ENCODE peak calls at places on chromosomes 11 and 22, in nine cellular contexts. N is A549, V is GM12878, Q is SK-N-SH, U is HCT116, T is K562, M is Panc1, J is HepG2, C is HL-60. S is an unnamed sample.
A peak's percentile ranks its signal among the peaks of the same experiment; 100 is the strongest.

GRCh38 chr11:65639623-65640482 is 2.0 kb downstream of the SIPA1 start:
- DNase-seq in N (no peak), V (peak; percentile 91), T (no peak), U (no peak), M (no peak), Q (no peak), J (no peak), C (peak; percentile 85), S (no peak)

GRCh38 chr11:109320595-109320994 is 101.4 kb upstream of the C11orf87 start:
- DNase-seq in V (no peak), U (peak; percentile 57), Q (no peak), T (no peak), M (no peak), N (no peak), J (no peak), C (no peak), S (no peak)

GRCh38 chr11:49303080-49303479 is 94.7 kb upstream of the FOLH1 start:
- DNase-seq in N (no peak), T (no peak), U (no peak), V (no peak), C (no peak), M (no peak), J (no peak), Q (no peak), S (no peak)

GRCh38 chr11:63369971-63370588 is 495 bp downstream of the SLC22A9 start:
- DNase-seq in J (no peak), Q (no peak), C (no peak), U (no peak), N (no peak), M (no peak), T (no peak), V (no peak), S (no peak)

GRCh38 chr22:37334859-37335818 is 52.8 kb downstream of the CYTH4 start:
- DNase-seq in Q (peak; percentile 82), N (no peak), V (no peak), M (no peak), U (no peak), J (no peak), C (no peak), T (no peak), S (peak; percentile 79)

GRCh38 chr11:35138606-35138948 is 394 bp upstream of the CD44 start:
- DNase-seq in U (no peak), J (no peak), C (no peak), M (no peak), N (peak; percentile 51), V (no peak), Q (no peak), T (no peak), S (peak; percentile 68)

GRCh38 chr11:30786392-30787120 is 200.4 kb upstream of the MPPED2 start:
- DNase-seq in T (no peak), M (no peak), N (no peak), Q (no peak), C (no peak), J (peak; percentile 1), U (no peak), V (no peak), S (no peak)

GRCh38 chr11:122209619-122210377 is 93.8 kb upstream of the BLID start:
- DNase-seq in Q (peak; percentile 41), V (no peak), J (no peak), M (no peak), N (no peak), U (no peak), T (no peak), C (no peak), S (no peak)

GRCh38 chr11:30549565-30549964 is 36.6 kb downstream of the MPPED2 start:
- DNase-seq in J (no peak), C (no peak), N (no peak), U (no peak), V (no peak), T (no peak), Q (no peak), M (no peak), S (no peak)

GRCh38 chr22:43750751-43751150 is 61.4 kb downstream of the EFCAB6 start:
- DNase-seq in C (no peak), Q (no peak), T (no peak), V (peak; percentile 32), U (no peak), M (no peak), J (no peak), N (no peak), S (no peak)
- TF ChIP-seq REST in C (no peak), Q (no peak), T (no peak), V (no peak), U (no peak), M (no peak), J (no peak), N (no peak), S (no peak)

DNA sequence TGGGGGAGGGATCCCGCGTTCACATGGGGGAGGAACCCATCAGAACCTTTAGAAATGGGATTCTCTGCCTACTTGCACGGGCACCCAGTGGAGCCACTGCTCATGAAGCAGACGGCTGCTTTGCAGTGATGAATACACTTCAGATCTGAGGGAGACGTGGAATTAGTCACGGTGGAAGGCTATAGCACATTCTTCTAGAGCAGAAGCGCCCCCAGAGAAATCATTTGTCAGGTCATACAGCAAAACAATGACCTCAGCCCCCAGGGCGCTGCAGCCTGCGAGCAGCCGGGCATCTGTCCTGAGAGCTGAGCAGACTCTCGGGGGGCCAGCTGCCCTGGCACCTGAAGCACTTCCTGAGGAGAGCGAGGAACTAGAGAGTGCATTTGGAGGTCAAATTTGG is 12.7 kb downstream of the TP53AIP1 start:
- DNase-seq in V (no peak), J (no peak), T (no peak), C (no peak), Q (no peak), M (no peak), U (no peak), N (no peak), S (no peak)
- TF ChIP-seq REST in V (no peak), J (no peak), T (no peak), C (no peak), Q (no peak), M (no peak), U (no peak), N (no peak), S (no peak)

DNA sequence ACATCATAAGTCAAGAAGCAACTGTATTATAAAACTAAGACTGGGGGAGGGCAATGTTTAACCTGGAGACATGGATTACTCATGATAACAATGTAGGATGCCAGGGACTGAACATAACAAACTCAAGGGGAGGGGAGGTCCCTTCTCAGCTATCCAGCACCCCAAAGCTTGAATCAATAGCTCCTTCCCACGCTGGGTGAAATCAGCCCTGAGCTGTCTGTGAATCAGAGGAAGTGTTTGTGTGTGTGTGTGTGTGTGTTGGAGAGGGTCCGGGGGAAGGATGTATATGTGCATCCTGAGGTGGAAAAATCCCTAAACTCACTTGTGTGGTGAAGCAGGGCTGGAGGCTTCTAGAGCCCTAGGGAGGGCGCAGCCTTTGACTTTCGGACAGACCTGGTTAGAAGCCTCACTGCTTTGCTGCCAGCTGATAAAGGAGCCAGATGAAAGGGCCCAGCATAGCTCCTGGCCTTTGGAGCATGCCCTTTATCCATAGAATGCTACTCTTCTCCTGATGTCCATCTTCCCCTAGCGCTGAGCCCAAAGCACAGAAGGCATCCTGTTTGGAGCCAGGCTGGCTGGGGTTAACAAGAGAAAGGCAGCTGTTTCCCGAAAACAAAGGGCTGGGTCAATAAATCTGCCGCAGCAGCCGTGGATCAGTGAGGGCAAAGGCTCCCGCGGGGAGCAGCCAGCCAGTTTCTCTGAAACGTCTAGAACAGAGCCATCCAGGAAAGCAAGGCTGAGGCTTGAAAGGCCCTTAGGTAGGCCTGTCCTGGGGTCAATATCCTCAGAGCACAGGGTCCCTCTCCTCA is 35.8 kb downstream of the TNKS1BP1 start:
- DNase-seq in J (peak; percentile 41), N (no peak), T (no peak), U (no peak), Q (peak; percentile 20), M (no peak), C (no peak), V (no peak), S (peak; percentile 45)
- TF ChIP-seq REST in J (no peak), N (no peak), T (no peak), U (no peak), Q (no peak), M (no peak), C (no peak), V (no peak), S (no peak)

GRCh38 chr11:19672591-19673206 is 39.9 kb upstream of the NAV2 start:
- DNase-seq in T (no peak), C (no peak), J (no peak), V (no peak), U (no peak), N (no peak), Q (no peak), M (no peak), S (no peak)
- TF ChIP-seq REST in T (no peak), C (no peak), J (no peak), V (no peak), U (no peak), N (no peak), Q (no peak), M (no peak), S (no peak)

DNA sequence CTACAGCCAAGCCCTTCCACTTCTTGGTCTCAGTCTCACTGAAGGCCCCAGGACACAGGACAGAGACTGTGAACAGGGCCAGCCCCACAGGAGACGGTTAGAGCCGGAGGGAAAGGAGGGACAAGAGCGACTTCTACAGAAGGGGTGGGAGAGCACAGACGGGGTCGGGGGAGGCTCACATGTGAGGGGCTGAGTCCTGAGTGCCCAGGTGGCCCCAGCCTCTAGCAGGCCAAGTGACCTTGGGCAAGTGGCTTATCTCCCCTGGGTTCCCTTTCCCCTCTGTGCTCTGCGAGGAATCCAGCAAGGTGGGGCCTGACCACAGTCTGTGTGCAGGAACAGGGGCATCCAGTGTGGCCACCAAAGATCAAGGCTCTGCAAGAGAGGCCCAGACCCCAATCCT is 102.6 kb upstream of the LMO1 start:
- DNase-seq in C (no peak), N (no peak), J (no peak), T (no peak), U (no peak), Q (no peak), V (no peak), M (no peak), S (no peak)
- TF ChIP-seq REST in C (no peak), N (no peak), J (no peak), T (no peak), U (no peak), Q (no peak), V (no peak), M (no peak), S (no peak)